ENCODE peak calls at places on chromosome 2, in eight cellular contexts. One of them, this sample, is unnamed.

GRCh38 chr2:170715932-170716777 is 1.0 kb downstream of the SP5 start:
- DNase-seq in activated gamma-delta T cell: no peak
- DNase-seq in amygdala: no peak
- DNase-seq in fibroblast of pulmonary artery: no peak
- DNase-seq in NB4: peak
- DNase-seq in Daoy: no peak
- DNase-seq in HL-60: no peak
- DNase-seq in NAMALWA: no peak
- DNase-seq in this sample: no peak

GRCh38 chr2:120892271-120892966 is 156.8 kb downstream of the GLI2 start:
- DNase-seq in activated gamma-delta T cell: no peak
- DNase-seq in amygdala: no peak
- DNase-seq in fibroblast of pulmonary artery: no peak
- DNase-seq in NB4: no peak
- DNase-seq in Daoy: no peak
- DNase-seq in HL-60: no peak
- DNase-seq in NAMALWA: no peak
- DNase-seq in this sample: no peak

GRCh38 chr2:183078163-183078466 is 432 bp upstream of the DUSP19 start:
- DNase-seq in activated gamma-delta T cell: no peak
- DNase-seq in amygdala: no peak
- DNase-seq in fibroblast of pulmonary artery: no peak
- DNase-seq in NB4: no peak
- DNase-seq in Daoy: no peak
- DNase-seq in HL-60: no peak
- DNase-seq in NAMALWA: no peak
- DNase-seq in this sample: peak

GRCh38 chr2:8837795-8838140 is 355 bp upstream of the KIDINS220 start:
- DNase-seq in activated gamma-delta T cell: no peak
- DNase-seq in amygdala: no peak
- DNase-seq in fibroblast of pulmonary artery: no peak
- DNase-seq in NB4: no peak
- DNase-seq in Daoy: no peak
- DNase-seq in HL-60: no peak
- DNase-seq in NAMALWA: no peak
- DNase-seq in this sample: no peak

GRCh38 chr2:241798631-241799521 is 10.1 kb upstream of the NEU4 start:
- DNase-seq in activated gamma-delta T cell: no peak
- DNase-seq in amygdala: no peak
- DNase-seq in fibroblast of pulmonary artery: no peak
- DNase-seq in NB4: no peak
- DNase-seq in Daoy: peak
- DNase-seq in HL-60: no peak
- DNase-seq in NAMALWA: no peak
- DNase-seq in this sample: no peak

GRCh38 chr2:134727385-134727784 is 8.6 kb upstream of the TMEM163 start:
- DNase-seq in activated gamma-delta T cell: no peak
- DNase-seq in amygdala: no peak
- DNase-seq in fibroblast of pulmonary artery: peak
- DNase-seq in NB4: no peak
- DNase-seq in Daoy: peak
- DNase-seq in HL-60: no peak
- DNase-seq in NAMALWA: no peak
- DNase-seq in this sample: no peak

GRCh38 chr2:124810132-124810531 is 785.0 kb downstream of the CNTNAP5 start:
- DNase-seq in activated gamma-delta T cell: no peak
- DNase-seq in amygdala: no peak
- DNase-seq in fibroblast of pulmonary artery: peak
- DNase-seq in NB4: peak
- DNase-seq in Daoy: no peak
- DNase-seq in HL-60: no peak
- DNase-seq in NAMALWA: peak
- DNase-seq in this sample: peak

GRCh38 chr2:222436040-222436413 is 11.7 kb downstream of the SGPP2 start:
- DNase-seq in activated gamma-delta T cell: no peak
- DNase-seq in amygdala: no peak
- DNase-seq in fibroblast of pulmonary artery: no peak
- DNase-seq in NB4: peak
- DNase-seq in Daoy: no peak
- DNase-seq in HL-60: no peak
- DNase-seq in NAMALWA: no peak
- DNase-seq in this sample: no peak

GRCh38 chr2:38535745-38536506 is 66.8 kb downstream of the HNRNPLL start:
- DNase-seq in activated gamma-delta T cell: peak
- DNase-seq in amygdala: peak
- DNase-seq in fibroblast of pulmonary artery: peak
- DNase-seq in NB4: peak
- DNase-seq in Daoy: peak
- DNase-seq in HL-60: peak
- DNase-seq in NAMALWA: peak
- DNase-seq in this sample: peak

This sample was measured in RPMI8226.